ENCODE peak calls at places on chromosomes 1 and 21, in four cellular contexts. K, U, D and H are unnamed samples. For H3K4me1, the result is how much of the 10 kb centered on the place peaks cover.

GRCh38 chr1:154641534-154641933 is 33.5 kb upstream of the ADAR start:
- DNase-seq in U (no peak), D (no peak), K (no peak), H (no peak)

GRCh38 chr1:94039514-94039870 is 81.5 kb downstream of the ABCA4 start:
- DNase-seq in U (peak), D (peak), K (peak), H (peak)

GRCh38 chr1:43592974-43593683 is 56.8 kb upstream of the KDM4A start:
- DNase-seq in U (no peak), K (no peak), D (no peak), H (no peak)

GRCh38 chr1:98327151-98327918 is 334.2 kb upstream of the SNX7 start:
- DNase-seq in D (no peak), K (no peak), U (no peak), H (no peak)

GRCh38 chr1:197923013-197923412 is 5.8 kb downstream of the LHX9 start:
- DNase-seq in U (no peak), K (no peak), D (no peak), H (no peak)

GRCh38 chr1:230321741-230322420 is 104.3 kb downstream of the PGBD5 start:
- DNase-seq in U (peak), K (no peak), D (no peak), H (no peak)

GRCh38 chr21:38806153-38806941 is 618 bp downstream of the ETS2 start:
- DNase-seq in K (no peak), U (peak), D (no peak), H (no peak)

GRCh38 chr1:69913967-69914366 is 291.4 kb downstream of the LRRC40 start:
- DNase-seq in U (peak), K (peak), D (no peak), H (no peak)

GRCh38 chr1:173871500-173871899 is 3.3 kb downstream of the ZBTB37 start:
- DNase-seq in K (no peak), D (no peak), U (no peak), H (no peak)

GRCh38 chr1:24391882-24392603 is 21.5 kb downstream of the STPG1 start:
- DNase-seq in K (peak), D (no peak), U (peak), H (peak)

GRCh38 chr21:44666401-44667320 is at the start of gene KRTAP12-2:
- DNase-seq in U (no peak), K (no peak), D (no peak), H (no peak)

DNA sequence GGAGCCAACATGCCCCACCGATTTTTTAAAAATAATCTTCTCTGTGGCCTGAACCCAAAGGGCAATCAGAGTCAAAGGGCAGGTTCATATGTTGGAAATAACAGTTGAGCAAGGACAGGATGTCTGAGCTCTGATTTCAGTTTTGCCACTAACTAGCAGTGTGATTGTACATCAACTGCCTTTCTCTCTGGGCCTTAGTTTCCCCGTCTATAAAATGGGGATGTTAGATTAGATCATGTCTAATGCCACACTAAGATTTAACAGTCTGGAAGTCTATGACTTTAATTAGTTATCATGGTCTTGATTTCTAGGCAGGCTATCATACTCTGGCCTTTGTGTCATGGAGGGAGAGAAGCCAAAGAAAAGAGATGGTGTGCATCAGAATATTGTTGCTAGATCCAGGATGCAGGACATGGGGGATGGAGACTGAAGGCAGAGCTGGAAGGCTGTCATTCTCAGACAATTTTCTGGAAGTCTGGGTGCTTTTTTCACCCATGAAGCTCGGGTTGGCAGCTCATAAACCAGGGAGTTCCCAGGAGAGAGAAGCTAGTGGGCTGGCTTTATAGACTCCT is 28.4 kb downstream of the IER5 start:
- DNase-seq in K (no peak), D (no peak), U (no peak), H (no peak)
- H3K4me1 ChIP-seq in K (under half), D (half or more), U (under half), H (under half)

GRCh38 chr1:215257280-215257679 is 174.7 kb downstream of the KCNK2 start:
- DNase-seq in K (no peak), U (no peak), D (no peak), H (no peak)

GRCh38 chr1:215262106-215262505 is 179.6 kb downstream of the KCNK2 start:
- DNase-seq in K (no peak), D (no peak), U (no peak), H (no peak)

GRCh38 chr1:215264649-215265048 is 182.1 kb downstream of the KCNK2 start:
- DNase-seq in K (no peak), U (no peak), D (no peak), H (no peak)

GRCh38 chr1:215263636-215264035 is 181.1 kb downstream of the KCNK2 start:
- DNase-seq in U (no peak), D (no peak), K (no peak), H (no peak)

GRCh38 chr1:215260711-215261110 is 178.2 kb downstream of the KCNK2 start:
- DNase-seq in K (no peak), U (no peak), D (no peak), H (no peak)
- H3K4me1 ChIP-seq in K (under half), U (under half), D (under half), H (under half)

GRCh38 chr21:37385179-37385765 is 18.7 kb downstream of the DYRK1A start:
- DNase-seq in U (no peak), K (no peak), D (no peak), H (no peak)
- H3K4me1 ChIP-seq in U (half or more), K (under half), D (under half), H (half or more)

DNA sequence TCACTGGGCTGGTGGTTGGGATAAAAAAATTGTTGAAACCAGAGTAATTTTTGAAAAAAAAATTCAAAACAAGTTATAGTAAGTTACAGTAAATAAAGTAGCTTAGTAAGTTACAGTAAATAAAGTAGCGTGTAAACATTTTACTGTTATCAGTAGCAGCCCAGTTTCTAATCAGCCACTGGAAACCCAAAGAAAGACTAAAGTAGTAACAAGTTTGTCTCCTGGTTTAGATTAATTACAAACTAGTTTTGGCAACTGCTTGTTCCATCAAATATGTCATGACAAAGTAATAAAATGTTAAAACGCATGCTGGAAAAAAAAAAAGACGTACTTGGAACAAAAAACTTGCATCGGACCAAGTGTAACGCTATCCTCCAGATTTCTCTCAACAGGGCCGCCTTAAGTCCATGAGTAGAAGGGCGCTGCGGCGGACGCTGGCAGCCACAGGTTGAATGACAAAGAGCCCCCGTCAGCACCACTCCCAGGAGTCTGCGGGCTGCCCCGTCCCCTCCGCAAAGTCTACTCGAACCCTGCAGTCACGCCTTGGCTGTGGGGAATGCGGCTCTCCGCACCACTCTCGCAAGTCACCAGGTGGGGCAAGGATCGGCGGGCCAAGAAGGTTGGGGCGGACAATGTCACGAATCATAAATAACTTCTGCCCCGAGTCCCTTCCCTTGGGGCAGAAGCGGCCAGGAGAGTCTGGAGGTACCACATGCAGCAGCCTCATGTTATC is 885 bp downstream of the SLC16A1 start:
- DNase-seq in D (no peak), K (peak), U (peak), H (peak)
- H3K4me1 ChIP-seq in D (under half), K (under half), U (under half), H (under half)

GRCh38 chr21:42425603-42425985 is 21.9 kb downstream of the UBASH3A start:
- DNase-seq in U (no peak), K (no peak), D (no peak), H (no peak)
- H3K4me1 ChIP-seq in U (under half), K (under half), D (under half), H (under half)